ENCODE peak calls at places on chromosomes 4 and X, in five cellular contexts. I is IMR-90, V is dorsolateral prefrontal cortex, R is tibial nerve, K is ovary. U is an unnamed sample.

GRCh38 chrX:129953334-129953648 is 29.1 kb upstream of the BCORL1 start:
- DNase-seq in I (no peak), R (no peak), V (no peak), K (no peak), U (no peak)

GRCh38 chrX:3129256-3129655 is 88.0 kb downstream of the ARSF start:
- DNase-seq in R (no peak), V (no peak), I (peak), K (no peak), U (peak)

GRCh38 chr4:123869517-123870282 is 473.1 kb downstream of the SPRY1 start:
- DNase-seq in R (no peak), K (no peak), I (no peak), V (no peak), U (no peak)

GRCh38 chrX:122943918-122944317 is 240.2 kb upstream of the GRIA3 start:
- DNase-seq in I (no peak), R (no peak), V (no peak), K (no peak), U (peak)

GRCh38 chrX:52280812-52281211 is 88.0 kb upstream of the XAGE2 start:
- DNase-seq in K (no peak), V (no peak), I (no peak), R (no peak), U (no peak)

GRCh38 chr4:26289421-26289820 is 31.4 kb upstream of the RBPJ start:
- DNase-seq in R (no peak), K (no peak), V (no peak), I (no peak), U (no peak)

GRCh38 chr4:161577604-161578301 is 586.0 kb downstream of the FSTL5 start:
- DNase-seq in I (peak), K (no peak), R (no peak), V (no peak), U (no peak)

GRCh38 chrX:28586291-28586690 is 955 bp upstream of the IL1RAPL1 start:
- DNase-seq in I (peak), R (no peak), K (no peak), V (no peak), U (peak)

GRCh38 chr4:155950461-155950860 is 3.2 kb downstream of the CTSO start:
- DNase-seq in R (no peak), K (no peak), V (no peak), I (no peak), U (no peak)

GRCh38 chrX:100944601-100945000 is 15.9 kb upstream of the XKRX start:
- DNase-seq in R (no peak), I (no peak), V (no peak), K (no peak), U (no peak)

GRCh38 chr4:37517326-37517725 is 168.8 kb downstream of the RELL1 start:
- DNase-seq in V (no peak), I (no peak), R (no peak), K (no peak), U (no peak)

GRCh38 chr4:44448548-44449443 is at the start of gene KCTD8:
- DNase-seq in R (peak), I (peak), K (peak), V (peak), U (peak)
- H3K4me3 ChIP-seq in R (peak), I (peak), K (peak), V (peak), U (peak)

GRCh38 chrX:120585702-120586101 is 18.2 kb upstream of the MCTS1 start:
- DNase-seq in I (no peak), R (no peak), V (no peak), K (no peak), U (no peak)
- TF ChIP-seq CTCF in I (no peak), R (no peak), V (no peak), K (no peak), U (no peak)

GRCh38 chrX:10111364-10112148 is 45.2 kb upstream of the CLCN4 start:
- DNase-seq in I (peak), V (no peak), R (no peak), K (peak), U (no peak)
- H3K4me3 ChIP-seq in I (no peak), V (no peak), R (no peak), K (no peak), U (no peak)

GRCh38 chrX:21975827-21976226 is 35.3 kb downstream of the SMS start:
- DNase-seq in R (no peak), I (peak), K (no peak), V (no peak), U (peak)
- TF ChIP-seq CTCF in R (peak), I (peak), K (no peak), V (peak), U (peak)

GRCh38 chrX:40083120-40083978 is 14.4 kb downstream of the BCOR start:
- DNase-seq in R (no peak), K (peak), V (no peak), I (no peak), U (no peak)

GRCh38 chrX:40084471-40084870 is 13.3 kb downstream of the BCOR start:
- DNase-seq in I (no peak), V (no peak), R (no peak), K (no peak), U (no peak)

GRCh38 chrX:40082447-40083119 is 15.2 kb downstream of the BCOR start:
- DNase-seq in I (no peak), K (no peak), R (no peak), V (no peak), U (no peak)

GRCh38 chrX:40085086-40085551 is 12.6 kb downstream of the BCOR start:
- DNase-seq in V (no peak), I (peak), R (no peak), K (no peak), U (peak)

GRCh38 chrX:40083979-40084359 is 13.8 kb downstream of the BCOR start:
- DNase-seq in V (no peak), I (no peak), R (no peak), K (no peak), U (no peak)
- H3K4me3 ChIP-seq in V (peak), I (no peak), R (peak), K (peak), U (no peak)